ENCODE peak calls at places on chromosomes 7 and 10, in eight cellular contexts. P is ovary; S is cardiac muscle cell; Y is pancreas; G is heart left ventricle; W is MM.1S; A is CD8-positive, alpha-beta T cell; Z is breast epithelium. L is an unnamed sample.

GRCh38 chr10:76405932-76406331 is 974.5 kb downstream of the LRMDA start:
- DNase-seq in P (no peak), S (peak; percentile 6), Y (no peak), G (no peak), W (no peak), A (no peak), Z (no peak), L (no peak)

GRCh38 chr7:105323366-105323765 is 65.4 kb downstream of the SRPK2 start:
- DNase-seq in P (no peak), S (no peak), Y (no peak), G (no peak), W (no peak), A (no peak), Z (no peak), L (no peak)

GRCh38 chr10:126408953-126409641 is 20.8 kb upstream of the ADAM12 start:
- DNase-seq in P (no peak), S (peak; percentile 47), Y (no peak), G (no peak), W (no peak), A (no peak), Z (no peak), L (no peak)

GRCh38 chr7:83130623-83131545 is 31.8 kb downstream of the PCLO start:
- DNase-seq in P (no peak), S (no peak), Y (no peak), G (no peak), W (no peak), A (no peak), Z (no peak), L (no peak)

GRCh38 chr10:78212134-78212785 is 178.6 kb downstream of the RPS24 start:
- DNase-seq in P (peak; percentile 65), S (no peak), Y (no peak), G (peak; percentile 49), W (no peak), A (no peak), Z (no peak), L (peak; percentile 69)

GRCh38 chr7:75689246-75690099 is 49.3 kb downstream of the HIP1 start:
- DNase-seq in P (no peak), S (no peak), Y (no peak), G (no peak), W (no peak), A (no peak), Z (no peak), L (no peak)

GRCh38 chr10:117075064-117075463 is 63.0 kb downstream of the VAX1 start:
- DNase-seq in P (no peak), S (no peak), Y (no peak), G (no peak), W (no peak), A (no peak), Z (no peak), L (no peak)

GRCh38 chr10:96556003-96556402 is 30.8 kb downstream of the TM9SF3 start:
- DNase-seq in P (no peak), S (peak; percentile 28), Y (no peak), G (no peak), W (peak; percentile 15), A (no peak), Z (no peak), L (no peak)

GRCh38 chr10:26173837-26174236 is 42.7 kb upstream of the GAD2 start:
- DNase-seq in P (no peak), S (no peak), Y (no peak), G (no peak), W (no peak), A (no peak), Z (no peak), L (no peak)

GRCh38 chr7:45921381-45921698 is 268 bp upstream of the IGFBP3 start:
- DNase-seq in P (no peak), S (no peak), Y (no peak), G (no peak), W (no peak), A (no peak), Z (no peak), L (peak; percentile 28)

GRCh38 chr7:81470084-81470723 is 299.6 kb downstream of the HGF start:
- DNase-seq in P (peak; percentile 78), S (peak; percentile 87), Y (peak; percentile 70), G (peak; percentile 68), W (peak; percentile 51), A (no peak), Z (peak; percentile 63), L (peak; percentile 78)

GRCh38 chr10:86260564-86260963 is 106.0 kb downstream of the GRID1 start:
- DNase-seq in P (no peak), S (no peak), Y (no peak), G (no peak), W (no peak), A (no peak), Z (no peak), L (no peak)

GRCh38 chr10:61902448-61903183 is 1.1 kb downstream of the ARID5B start:
- DNase-seq in P (peak; percentile 34), S (peak; percentile 75), Y (peak; percentile 71), G (peak; percentile 57), W (peak; percentile 72), A (peak; percentile 47), Z (peak; percentile 55), L (peak; percentile 71)

GRCh38 chr10:70448236-70448635 is 6.8 kb upstream of the NODAL start:
- DNase-seq in P (no peak), S (no peak), Y (no peak), G (no peak), W (no peak), A (no peak), Z (no peak), L (no peak)

GRCh38 chr10:97230146-97230545 is 44.4 kb upstream of the SLIT1 start:
- DNase-seq in P (no peak), S (no peak), Y (no peak), G (no peak), W (no peak), A (no peak), Z (no peak), L (no peak)

GRCh38 chr10:88389456-88389855 is 193.7 kb downstream of the RNLS start:
- DNase-seq in P (peak; percentile 23), S (peak; percentile 81), Y (peak; percentile 20), G (peak; percentile 40), W (peak; percentile 78), A (peak; percentile 14), Z (no peak), L (peak; percentile 70)

GRCh38 chr7:141355057-141355456 is 196.2 kb upstream of the AGK start:
- DNase-seq in P (no peak), S (peak; percentile 26), Y (no peak), G (no peak), W (no peak), A (no peak), Z (no peak), L (no peak)

GRCh38 chr7:155780884-155781283 is 31.4 kb downstream of the SHH start:
- DNase-seq in P (no peak), S (no peak), Y (no peak), G (no peak), W (no peak), A (no peak), Z (no peak), L (no peak)

GRCh38 chr10:128854965-128855364 is 612.1 kb upstream of the MGMT start:
- DNase-seq in P (peak; percentile 56), S (peak; percentile 92), Y (peak; percentile 50), G (peak; percentile 89), W (no peak), A (no peak), Z (peak; percentile 75), L (peak; percentile 90)

GRCh38 chr7:50756180-50756579 is 26.5 kb downstream of the GRB10 start:
- DNase-seq in P (no peak), S (no peak), Y (no peak), G (no peak), W (no peak), A (no peak), Z (no peak), L (no peak)

GRCh38 chr7:38673795-38674194 is 42.6 kb upstream of the AMPH start:
- DNase-seq in P (no peak), S (peak; percentile 97), Y (no peak), G (no peak), W (no peak), A (no peak), Z (no peak), L (no peak)

DNA sequence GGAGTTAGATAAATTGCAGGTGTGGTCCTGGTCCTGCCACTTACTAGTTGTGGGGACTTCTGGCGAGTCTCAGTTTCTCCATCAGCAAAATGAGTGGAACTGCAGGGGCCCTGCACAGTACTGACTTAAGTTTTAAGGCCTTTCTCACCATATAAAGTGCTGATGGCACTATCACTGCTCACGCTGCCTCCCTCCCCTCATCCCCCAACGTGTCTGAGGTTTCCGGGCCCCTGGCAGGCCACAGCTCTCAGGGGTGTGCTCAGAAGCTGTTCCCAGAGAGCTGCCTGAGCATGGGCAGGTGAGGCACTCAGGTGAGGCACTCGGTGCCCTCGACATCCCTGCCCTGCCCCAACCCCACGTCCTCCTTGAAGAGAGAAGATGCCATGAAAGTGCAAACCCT is 74.2 kb downstream of the VOPP1 start:
- DNase-seq in P (no peak), S (no peak), Y (no peak), G (no peak), W (no peak), A (peak; percentile 31), Z (no peak), L (no peak)
- H3K27me3 ChIP-seq in P (no peaks in the 10 kb centered on the region), S (peaks cover 6% of the 10 kb centered on the region), Y (no peaks in the 10 kb centered on the region), G (no peaks in the 10 kb centered on the region), W (no peaks in the 10 kb centered on the region), A (no peaks in the 10 kb centered on the region), Z (no peaks in the 10 kb centered on the region), L (no peaks in the 10 kb centered on the region)

GRCh38 chr7:86164827-86165226 is 478.9 kb upstream of the GRM3 start:
- DNase-seq in P (no peak), S (no peak), Y (no peak), G (no peak), W (no peak), A (no peak), Z (no peak), L (no peak)
- TF ChIP-seq CTCF in P (no peak), S (no peak), Y (no peak), G (no peak), W (no peak), A (no peak), Z (no peak), L (no peak)

GRCh38 chr7:101166909-101167644 is 1.7 kb upstream of the VGF start:
- DNase-seq in P (no peak), S (no peak), Y (no peak), G (no peak), W (no peak), A (no peak), Z (no peak), L (no peak)

GRCh38 chr7:101166603-101166908 is 1.2 kb upstream of the VGF start:
- DNase-seq in P (no peak), S (no peak), Y (no peak), G (no peak), W (no peak), A (no peak), Z (no peak), L (no peak)

GRCh38 chr7:101169110-101169837 is 3.9 kb upstream of the VGF start:
- DNase-seq in P (no peak), S (no peak), Y (no peak), G (no peak), W (no peak), A (no peak), Z (no peak), L (no peak)

GRCh38 chr7:101168412-101169049 is 3.2 kb upstream of the VGF start:
- DNase-seq in P (no peak), S (no peak), Y (no peak), G (no peak), W (no peak), A (no peak), Z (no peak), L (no peak)

GRCh38 chr7:101167645-101168411 is 2.5 kb upstream of the VGF start:
- DNase-seq in P (no peak), S (no peak), Y (no peak), G (no peak), W (no peak), A (no peak), Z (no peak), L (no peak)
- H3K27me3 ChIP-seq in P (peaks cover 7% of the 10 kb centered on the region), S (peaks cover 100% of the 10 kb centered on the region), Y (peaks cover 48% of the 10 kb centered on the region), G (peaks cover 94% of the 10 kb centered on the region), W (peaks cover 84% of the 10 kb centered on the region), A (peaks cover 73% of the 10 kb centered on the region), Z (peaks cover 99% of the 10 kb centered on the region), L (no peaks in the 10 kb centered on the region)

GRCh38 chr7:124779194-124779593 is 13.6 kb upstream of the GPR37 start:
- DNase-seq in P (no peak), S (no peak), Y (no peak), G (no peak), W (no peak), A (no peak), Z (no peak), L (no peak)
- TF ChIP-seq CTCF in P (no peak), S (no peak), Y (no peak), G (no peak), W (no peak), A (no peak), Z (no peak), L (no peak)